ENCODE peak calls at places on chromosomes 4 and X, in ten cellular contexts. One of them, this sample, is unnamed.

GRCh38 chr4:66062044-66062443 is 391.8 kb upstream of the EPHA5 start:
- DNase-seq in GM12864: no peak
- DNase-seq in PC-3: peak; percentile 55
- DNase-seq in CD8-positive, alpha-beta T cell: no peak
- DNase-seq in prostate gland: no peak
- DNase-seq in A549: no peak
- DNase-seq in adrenal gland: no peak
- DNase-seq in mesothelial cell of epicardium: no peak
- DNase-seq in GM20000: no peak
- DNase-seq in epithelial cell of esophagus: peak; percentile 11
- DNase-seq in this sample: no peak

GRCh38 chrX:39903937-39904336 is 193.8 kb downstream of the BCOR start:
- DNase-seq in adrenal gland: no peak
- DNase-seq in mesothelial cell of epicardium: no peak
- DNase-seq in A549: peak; percentile 35
- DNase-seq in prostate gland: no peak
- DNase-seq in GM12864: no peak
- DNase-seq in GM20000: no peak
- DNase-seq in PC-3: peak; percentile 89
- DNase-seq in epithelial cell of esophagus: peak; percentile 75
- DNase-seq in CD8-positive, alpha-beta T cell: no peak
- DNase-seq in this sample: no peak

GRCh38 chr4:704971-705277 is 708 bp upstream of the PCGF3 start:
- DNase-seq in adrenal gland: no peak
- DNase-seq in PC-3: no peak
- DNase-seq in mesothelial cell of epicardium: no peak
- DNase-seq in CD8-positive, alpha-beta T cell: no peak
- DNase-seq in GM20000: no peak
- DNase-seq in epithelial cell of esophagus: no peak
- DNase-seq in prostate gland: no peak
- DNase-seq in GM12864: no peak
- DNase-seq in A549: no peak
- DNase-seq in this sample: no peak

GRCh38 chr4:7195138-7195510 is 2.8 kb downstream of the SORCS2 start:
- DNase-seq in PC-3: no peak
- DNase-seq in prostate gland: no peak
- DNase-seq in GM12864: no peak
- DNase-seq in CD8-positive, alpha-beta T cell: no peak
- DNase-seq in epithelial cell of esophagus: no peak
- DNase-seq in GM20000: no peak
- DNase-seq in adrenal gland: no peak
- DNase-seq in mesothelial cell of epicardium: no peak
- DNase-seq in A549: no peak
- DNase-seq in this sample: no peak

GRCh38 chr4:139208404-139208945 is 31.5 kb upstream of the ELF2 start:
- DNase-seq in GM12864: no peak
- DNase-seq in prostate gland: no peak
- DNase-seq in A549: no peak
- DNase-seq in adrenal gland: peak; percentile 81
- DNase-seq in epithelial cell of esophagus: peak; percentile 30
- DNase-seq in mesothelial cell of epicardium: no peak
- DNase-seq in PC-3: no peak
- DNase-seq in CD8-positive, alpha-beta T cell: no peak
- DNase-seq in GM20000: no peak
- DNase-seq in this sample: no peak

GRCh38 chrX:123590842-123591491 is 141.9 kb downstream of the THOC2 start:
- DNase-seq in adrenal gland: no peak
- DNase-seq in GM20000: peak; percentile 34
- DNase-seq in GM12864: peak; percentile 19
- DNase-seq in epithelial cell of esophagus: peak; percentile 70
- DNase-seq in prostate gland: no peak
- DNase-seq in A549: no peak
- DNase-seq in PC-3: peak; percentile 45
- DNase-seq in mesothelial cell of epicardium: no peak
- DNase-seq in CD8-positive, alpha-beta T cell: no peak
- DNase-seq in this sample: no peak

GRCh38 chr4:52939739-52940138 is 77.6 kb downstream of the RASL11B start:
- DNase-seq in A549: no peak
- DNase-seq in PC-3: no peak
- DNase-seq in GM12864: no peak
- DNase-seq in epithelial cell of esophagus: no peak
- DNase-seq in adrenal gland: no peak
- DNase-seq in mesothelial cell of epicardium: no peak
- DNase-seq in CD8-positive, alpha-beta T cell: no peak
- DNase-seq in prostate gland: no peak
- DNase-seq in GM20000: no peak
- DNase-seq in this sample: no peak

GRCh38 chr4:87399148-87399547 is 8.2 kb upstream of the HSD17B11 start:
- DNase-seq in mesothelial cell of epicardium: no peak
- DNase-seq in GM12864: no peak
- DNase-seq in PC-3: no peak
- DNase-seq in GM20000: no peak
- DNase-seq in epithelial cell of esophagus: no peak
- DNase-seq in adrenal gland: peak; percentile 82
- DNase-seq in prostate gland: no peak
- DNase-seq in A549: no peak
- DNase-seq in CD8-positive, alpha-beta T cell: no peak
- DNase-seq in this sample: no peak

GRCh38 chrX:73913580-73913979 is 350.6 kb downstream of the CHIC1 start:
- DNase-seq in A549: no peak
- DNase-seq in GM12864: no peak
- DNase-seq in adrenal gland: no peak
- DNase-seq in mesothelial cell of epicardium: no peak
- DNase-seq in prostate gland: no peak
- DNase-seq in GM20000: no peak
- DNase-seq in PC-3: no peak
- DNase-seq in CD8-positive, alpha-beta T cell: no peak
- DNase-seq in epithelial cell of esophagus: peak; percentile 10
- DNase-seq in this sample: no peak

DNA sequence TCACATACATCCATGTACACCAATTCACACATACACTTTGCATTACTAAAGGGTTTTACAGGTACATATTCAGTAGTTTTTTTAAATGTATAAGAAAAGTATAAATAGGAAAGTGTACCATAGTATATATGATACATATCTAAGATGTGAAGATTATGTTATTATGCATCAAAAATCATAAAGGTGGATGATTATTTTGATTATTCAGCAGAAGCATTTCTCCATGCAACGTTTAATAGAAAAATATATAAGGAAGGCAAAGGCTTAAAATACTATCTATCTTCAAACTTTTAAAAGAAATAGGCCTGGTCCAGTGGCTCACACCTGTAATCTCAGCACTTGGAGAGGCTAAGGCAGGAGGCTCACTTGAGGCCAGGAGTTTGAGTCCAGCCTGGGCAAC is 133.5 kb upstream of the KLF3 start:
- DNase-seq in GM12864: no peak
- DNase-seq in prostate gland: no peak
- DNase-seq in CD8-positive, alpha-beta T cell: no peak
- DNase-seq in PC-3: no peak
- DNase-seq in A549: no peak
- DNase-seq in mesothelial cell of epicardium: no peak
- DNase-seq in epithelial cell of esophagus: no peak
- DNase-seq in adrenal gland: no peak
- DNase-seq in GM20000: no peak
- DNase-seq in this sample: no peak
- TF ChIP-seq CTCF in GM12864: no peak
- TF ChIP-seq CTCF in prostate gland: no peak
- TF ChIP-seq CTCF in CD8-positive, alpha-beta T cell: no peak
- TF ChIP-seq CTCF in PC-3: no peak
- TF ChIP-seq CTCF in A549: no peak
- TF ChIP-seq CTCF in mesothelial cell of epicardium: no peak
- TF ChIP-seq CTCF in epithelial cell of esophagus: no peak
- TF ChIP-seq CTCF in adrenal gland: no peak
- TF ChIP-seq CTCF in GM20000: no peak
- TF ChIP-seq CTCF in this sample: no peak

DNA sequence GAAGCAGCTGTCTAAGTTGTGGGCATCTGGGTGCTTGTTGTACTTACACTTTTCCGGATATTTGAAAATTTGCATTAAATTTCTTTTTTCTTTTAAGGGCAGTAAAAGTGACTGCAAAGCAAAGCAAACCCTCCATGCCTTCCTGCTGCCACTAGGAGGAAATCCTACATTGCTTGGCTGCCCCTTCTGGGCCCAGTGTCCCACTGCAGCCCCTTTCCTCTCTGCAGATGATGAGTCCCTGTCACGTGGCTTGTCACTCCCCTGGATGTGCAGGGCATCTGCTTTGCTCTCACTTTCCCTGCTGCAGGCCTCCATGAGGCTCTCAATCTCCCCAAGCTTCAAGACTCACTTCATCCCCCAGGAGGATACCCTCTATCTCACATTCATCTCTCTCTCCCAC is 12.7 kb downstream of the TSR2 start:
- DNase-seq in prostate gland: no peak
- DNase-seq in CD8-positive, alpha-beta T cell: no peak
- DNase-seq in GM20000: no peak
- DNase-seq in A549: peak; percentile 22
- DNase-seq in PC-3: peak; percentile 9
- DNase-seq in adrenal gland: no peak
- DNase-seq in GM12864: no peak
- DNase-seq in mesothelial cell of epicardium: no peak
- DNase-seq in epithelial cell of esophagus: no peak
- DNase-seq in this sample: no peak
- TF ChIP-seq CTCF in prostate gland: no peak
- TF ChIP-seq CTCF in CD8-positive, alpha-beta T cell: no peak
- TF ChIP-seq CTCF in GM20000: no peak
- TF ChIP-seq CTCF in A549: no peak
- TF ChIP-seq CTCF in PC-3: peak; percentile 38
- TF ChIP-seq CTCF in adrenal gland: no peak
- TF ChIP-seq CTCF in GM12864: peak; percentile 15
- TF ChIP-seq CTCF in mesothelial cell of epicardium: no peak
- TF ChIP-seq CTCF in epithelial cell of esophagus: no peak
- TF ChIP-seq CTCF in this sample: no peak

GRCh38 chr4:2281575-2282343 is 19.9 kb upstream of the MXD4 start:
- DNase-seq in A549: no peak
- DNase-seq in adrenal gland: no peak
- DNase-seq in CD8-positive, alpha-beta T cell: peak; percentile 82
- DNase-seq in PC-3: no peak
- DNase-seq in GM12864: peak; percentile 22
- DNase-seq in prostate gland: no peak
- DNase-seq in epithelial cell of esophagus: no peak
- DNase-seq in mesothelial cell of epicardium: no peak
- DNase-seq in GM20000: peak; percentile 67
- DNase-seq in this sample: peak; percentile 57
- TF ChIP-seq CTCF in A549: no peak
- TF ChIP-seq CTCF in adrenal gland: no peak
- TF ChIP-seq CTCF in CD8-positive, alpha-beta T cell: peak; percentile 72
- TF ChIP-seq CTCF in PC-3: no peak
- TF ChIP-seq CTCF in GM12864: peak; percentile 35
- TF ChIP-seq CTCF in prostate gland: no peak
- TF ChIP-seq CTCF in epithelial cell of esophagus: no peak
- TF ChIP-seq CTCF in mesothelial cell of epicardium: no peak
- TF ChIP-seq CTCF in GM20000: no peak
- TF ChIP-seq CTCF in this sample: no peak

GRCh38 chr4:47662975-47663374 is 174.9 kb downstream of the CORIN start:
- DNase-seq in mesothelial cell of epicardium: no peak
- DNase-seq in A549: no peak
- DNase-seq in epithelial cell of esophagus: peak; percentile 23
- DNase-seq in CD8-positive, alpha-beta T cell: no peak
- DNase-seq in prostate gland: no peak
- DNase-seq in GM12864: no peak
- DNase-seq in PC-3: peak; percentile 20
- DNase-seq in adrenal gland: no peak
- DNase-seq in GM20000: no peak
- DNase-seq in this sample: no peak
- TF ChIP-seq CTCF in mesothelial cell of epicardium: peak; percentile 40
- TF ChIP-seq CTCF in A549: no peak
- TF ChIP-seq CTCF in epithelial cell of esophagus: peak; percentile 23
- TF ChIP-seq CTCF in CD8-positive, alpha-beta T cell: no peak
- TF ChIP-seq CTCF in prostate gland: no peak
- TF ChIP-seq CTCF in GM12864: no peak
- TF ChIP-seq CTCF in PC-3: peak; percentile 53
- TF ChIP-seq CTCF in adrenal gland: no peak
- TF ChIP-seq CTCF in GM20000: peak; percentile 26
- TF ChIP-seq CTCF in this sample: no peak

GRCh38 chr4:128306992-128307581 is 19.5 kb upstream of the PGRMC2 start:
- DNase-seq in adrenal gland: no peak
- DNase-seq in A549: no peak
- DNase-seq in PC-3: no peak
- DNase-seq in CD8-positive, alpha-beta T cell: no peak
- DNase-seq in mesothelial cell of epicardium: no peak
- DNase-seq in GM12864: no peak
- DNase-seq in GM20000: no peak
- DNase-seq in prostate gland: no peak
- DNase-seq in epithelial cell of esophagus: no peak
- DNase-seq in this sample: no peak

GRCh38 chr4:128311659-128312392 is 24.2 kb upstream of the PGRMC2 start:
- DNase-seq in GM12864: no peak
- DNase-seq in mesothelial cell of epicardium: no peak
- DNase-seq in GM20000: no peak
- DNase-seq in A549: no peak
- DNase-seq in epithelial cell of esophagus: peak; percentile 72
- DNase-seq in PC-3: peak; percentile 45
- DNase-seq in adrenal gland: no peak
- DNase-seq in CD8-positive, alpha-beta T cell: no peak
- DNase-seq in prostate gland: peak; percentile 50
- DNase-seq in this sample: no peak

GRCh38 chr4:128308986-128309385 is 21.4 kb upstream of the PGRMC2 start:
- DNase-seq in A549: no peak
- DNase-seq in mesothelial cell of epicardium: no peak
- DNase-seq in GM20000: no peak
- DNase-seq in prostate gland: no peak
- DNase-seq in epithelial cell of esophagus: no peak
- DNase-seq in CD8-positive, alpha-beta T cell: no peak
- DNase-seq in GM12864: no peak
- DNase-seq in adrenal gland: no peak
- DNase-seq in PC-3: no peak
- DNase-seq in this sample: no peak

GRCh38 chr4:128309585-128309984 is 22.0 kb upstream of the PGRMC2 start:
- DNase-seq in mesothelial cell of epicardium: no peak
- DNase-seq in GM12864: no peak
- DNase-seq in PC-3: no peak
- DNase-seq in CD8-positive, alpha-beta T cell: no peak
- DNase-seq in adrenal gland: no peak
- DNase-seq in epithelial cell of esophagus: no peak
- DNase-seq in GM20000: no peak
- DNase-seq in A549: no peak
- DNase-seq in prostate gland: no peak
- DNase-seq in this sample: no peak

DNA sequence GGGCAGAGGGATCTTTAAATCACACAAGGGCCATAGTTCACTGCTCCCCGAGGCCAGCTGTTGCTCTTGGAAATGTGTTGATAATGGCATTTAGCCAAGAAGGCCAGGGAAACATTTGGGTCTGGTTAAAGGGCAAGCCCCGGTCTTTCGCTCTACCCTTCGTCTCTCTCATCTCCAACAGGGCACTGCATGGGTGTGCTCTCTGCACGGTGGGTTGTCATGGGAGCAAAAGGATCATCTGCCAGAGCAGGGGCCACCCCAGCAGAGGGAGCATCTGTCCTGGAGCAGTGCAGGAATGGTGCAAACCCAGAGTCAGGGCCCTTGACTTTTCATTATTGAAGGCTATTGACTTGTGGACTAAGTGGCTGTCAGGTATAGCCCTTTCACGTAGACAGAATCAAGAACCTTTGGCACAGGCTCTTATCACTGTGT is 22.7 kb upstream of the PGRMC2 start:
- DNase-seq in mesothelial cell of epicardium: no peak
- DNase-seq in CD8-positive, alpha-beta T cell: no peak
- DNase-seq in PC-3: no peak
- DNase-seq in GM20000: no peak
- DNase-seq in adrenal gland: peak; percentile 57
- DNase-seq in epithelial cell of esophagus: no peak
- DNase-seq in GM12864: no peak
- DNase-seq in prostate gland: no peak
- DNase-seq in A549: peak; percentile 3
- DNase-seq in this sample: no peak
- TF ChIP-seq CTCF in mesothelial cell of epicardium: no peak
- TF ChIP-seq CTCF in CD8-positive, alpha-beta T cell: no peak
- TF ChIP-seq CTCF in PC-3: no peak
- TF ChIP-seq CTCF in GM20000: no peak
- TF ChIP-seq CTCF in adrenal gland: peak; percentile 26
- TF ChIP-seq CTCF in epithelial cell of esophagus: no peak
- TF ChIP-seq CTCF in GM12864: no peak
- TF ChIP-seq CTCF in prostate gland: no peak
- TF ChIP-seq CTCF in A549: peak; percentile 17
- TF ChIP-seq CTCF in this sample: no peak

This sample was measured in activated B cell treated with CpG ODN at 0.5 μM for 24 hours.